ENCODE peak calls at places on chromosome 3, in four cellular contexts. One of them, this sample, is unnamed.

GRCh38 chr3:129046037-129046731 is 14.4 kb upstream of the GP9 start:
- DNase-seq in K562: no peak
- DNase-seq in GM12878: no peak
- DNase-seq in endothelial cell of umbilical vein: no peak
- DNase-seq in this sample: no peak

GRCh38 chr3:140595295-140595694 is 82.6 kb upstream of the TRIM42 start:
- DNase-seq in K562: peak; percentile 46
- DNase-seq in GM12878: no peak
- DNase-seq in endothelial cell of umbilical vein: no peak
- DNase-seq in this sample: no peak

GRCh38 chr3:80052271-80052670 is 284.5 kb upstream of the ROBO1 start:
- DNase-seq in K562: no peak
- DNase-seq in GM12878: no peak
- DNase-seq in endothelial cell of umbilical vein: no peak
- DNase-seq in this sample: no peak

GRCh38 chr3:5017953-5018531 is 38.8 kb downstream of the BHLHE40 start:
- DNase-seq in K562: peak; percentile 73
- DNase-seq in GM12878: no peak
- DNase-seq in endothelial cell of umbilical vein: no peak
- DNase-seq in this sample: no peak

GRCh38 chr3:172646439-172647015 is 64.3 kb downstream of the NCEH1 start:
- DNase-seq in K562: peak; percentile 17
- DNase-seq in GM12878: no peak
- DNase-seq in endothelial cell of umbilical vein: peak; percentile 80
- DNase-seq in this sample: peak; percentile 67

GRCh38 chr3:28114893-28115292 is 126.5 kb upstream of the CMC1 start:
- DNase-seq in K562: no peak
- DNase-seq in GM12878: no peak
- DNase-seq in endothelial cell of umbilical vein: no peak
- DNase-seq in this sample: no peak

GRCh38 chr3:23720885-23721284 is 84.9 kb upstream of the UBE2E1 start:
- DNase-seq in K562: no peak
- DNase-seq in GM12878: no peak
- DNase-seq in endothelial cell of umbilical vein: no peak
- DNase-seq in this sample: peak; percentile 80

GRCh38 chr3:121918779-121919483 is 24.7 kb downstream of the SLC15A2 start:
- DNase-seq in K562: peak; percentile 7
- DNase-seq in GM12878: no peak
- DNase-seq in endothelial cell of umbilical vein: no peak
- DNase-seq in this sample: peak; percentile 74

GRCh38 chr3:46987485-46988401 is 8.3 kb downstream of the NBEAL2 start:
- DNase-seq in K562: peak; percentile 98
- DNase-seq in GM12878: peak; percentile 63
- DNase-seq in endothelial cell of umbilical vein: peak; percentile 65
- DNase-seq in this sample: no peak

GRCh38 chr3:44318929-44319328 is 19.6 kb upstream of the TCAIM start:
- DNase-seq in K562: peak; percentile 35
- DNase-seq in GM12878: no peak
- DNase-seq in endothelial cell of umbilical vein: no peak
- DNase-seq in this sample: no peak

GRCh38 chr3:161890147-161890625 is 393.6 kb downstream of the OTOL1 start:
- DNase-seq in K562: no peak
- DNase-seq in GM12878: no peak
- DNase-seq in endothelial cell of umbilical vein: peak; percentile 18
- DNase-seq in this sample: peak; percentile 95
- TF ChIP-seq FOS in K562: no peak
- TF ChIP-seq FOS in GM12878: no peak
- TF ChIP-seq FOS in endothelial cell of umbilical vein: peak; percentile 51
- TF ChIP-seq FOS in this sample: peak; percentile 70

GRCh38 chr3:177197041-177197933 is at the start of gene TBL1XR1:
- DNase-seq in K562: peak; percentile 95
- DNase-seq in GM12878: no peak
- DNase-seq in endothelial cell of umbilical vein: peak; percentile 91
- DNase-seq in this sample: peak; percentile 94
- TF ChIP-seq FOS in K562: no peak
- TF ChIP-seq FOS in GM12878: no peak
- TF ChIP-seq FOS in endothelial cell of umbilical vein: no peak
- TF ChIP-seq FOS in this sample: no peak

DNA sequence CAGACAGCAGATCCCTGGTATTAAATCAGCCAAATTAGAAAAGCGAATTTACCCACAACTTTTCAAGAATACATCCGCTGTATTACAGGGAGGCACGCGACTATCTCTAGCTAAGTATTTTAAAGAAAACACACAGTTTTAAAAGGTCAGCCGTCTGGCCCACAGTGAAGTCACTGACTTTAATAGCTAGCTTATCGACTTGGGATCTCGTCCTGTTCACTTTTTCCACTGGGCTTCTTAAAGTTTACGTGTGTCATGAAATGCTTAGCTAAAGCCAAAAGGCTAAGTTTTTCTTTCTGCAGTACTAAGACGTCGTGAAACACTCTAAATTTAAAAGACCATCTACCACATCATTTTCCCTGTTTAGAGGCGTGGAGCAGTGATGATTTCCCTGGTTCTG is 27.2 kb downstream of the LRIG1 start:
- DNase-seq in K562: no peak
- DNase-seq in GM12878: no peak
- DNase-seq in endothelial cell of umbilical vein: peak; percentile 95
- DNase-seq in this sample: peak; percentile 86
- TF ChIP-seq FOS in K562: no peak
- TF ChIP-seq FOS in GM12878: no peak
- TF ChIP-seq FOS in endothelial cell of umbilical vein: no peak
- TF ChIP-seq FOS in this sample: peak; percentile 50

GRCh38 chr3:65945480-65945879 is 93.2 kb downstream of the MAGI1 start:
- DNase-seq in K562: no peak
- DNase-seq in GM12878: no peak
- DNase-seq in endothelial cell of umbilical vein: no peak
- DNase-seq in this sample: peak; percentile 16

GRCh38 chr3:65948833-65949573 is 89.7 kb downstream of the MAGI1 start:
- DNase-seq in K562: no peak
- DNase-seq in GM12878: no peak
- DNase-seq in endothelial cell of umbilical vein: peak; percentile 90
- DNase-seq in this sample: no peak

GRCh38 chr3:65944252-65944651 is 94.5 kb downstream of the MAGI1 start:
- DNase-seq in K562: no peak
- DNase-seq in GM12878: no peak
- DNase-seq in endothelial cell of umbilical vein: no peak
- DNase-seq in this sample: no peak

GRCh38 chr3:65945953-65946352 is 92.8 kb downstream of the MAGI1 start:
- DNase-seq in K562: no peak
- DNase-seq in GM12878: no peak
- DNase-seq in endothelial cell of umbilical vein: no peak
- DNase-seq in this sample: no peak

DNA sequence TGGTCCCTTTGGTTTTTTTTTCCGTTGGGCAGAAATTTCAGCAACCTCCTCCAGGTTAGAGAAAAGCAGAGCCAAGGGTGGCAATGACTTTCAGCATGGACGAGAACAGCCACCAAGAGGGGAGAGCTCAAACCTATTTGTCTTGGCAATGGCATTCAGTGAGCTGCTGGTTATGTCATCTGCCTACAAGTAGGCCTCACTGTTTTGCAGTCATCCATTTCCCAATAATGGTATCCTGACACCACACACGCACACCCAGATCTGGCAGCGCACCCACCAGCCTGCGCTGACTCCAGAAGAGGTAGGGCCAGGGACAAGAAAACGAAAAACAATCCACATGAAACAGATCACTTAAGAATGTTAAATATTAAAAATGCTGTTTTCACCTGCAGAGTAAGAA is 92.3 kb downstream of the MAGI1 start:
- DNase-seq in K562: no peak
- DNase-seq in GM12878: no peak
- DNase-seq in endothelial cell of umbilical vein: peak; percentile 56
- DNase-seq in this sample: peak; percentile 37
- TF ChIP-seq FOS in K562: no peak
- TF ChIP-seq FOS in GM12878: no peak
- TF ChIP-seq FOS in endothelial cell of umbilical vein: no peak
- TF ChIP-seq FOS in this sample: no peak

DNA sequence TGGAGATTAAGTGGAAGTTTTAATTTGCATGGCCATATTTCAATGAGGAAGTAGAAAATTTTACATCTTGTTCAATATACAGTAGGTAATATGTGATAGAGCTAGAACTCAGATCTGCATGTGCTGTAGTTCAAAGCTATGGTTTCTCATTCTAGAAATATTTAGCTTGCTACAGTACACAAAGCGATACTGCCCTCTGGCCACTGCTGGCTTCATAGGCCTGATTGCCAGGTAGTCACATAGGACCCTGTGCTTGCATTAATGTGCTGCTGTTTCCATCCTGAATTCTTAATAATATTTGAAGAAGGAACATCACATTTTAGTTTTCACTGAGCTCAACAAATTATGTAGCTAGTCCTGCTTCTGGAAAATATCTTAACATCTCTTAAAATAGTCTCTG is 87.0 kb downstream of the PLSCR2 start:
- DNase-seq in K562: no peak
- DNase-seq in GM12878: no peak
- DNase-seq in endothelial cell of umbilical vein: peak; percentile 34
- DNase-seq in this sample: peak; percentile 33
- TF ChIP-seq FOS in K562: no peak
- TF ChIP-seq FOS in GM12878: no peak
- TF ChIP-seq FOS in endothelial cell of umbilical vein: no peak
- TF ChIP-seq FOS in this sample: no peak

GRCh38 chr3:12342151-12342550 is 53.3 kb downstream of the PPARG start:
- DNase-seq in K562: no peak
- DNase-seq in GM12878: no peak
- DNase-seq in endothelial cell of umbilical vein: no peak
- DNase-seq in this sample: no peak

GRCh38 chr3:12343091-12343494 is 54.2 kb downstream of the PPARG start:
- DNase-seq in K562: no peak
- DNase-seq in GM12878: no peak
- DNase-seq in endothelial cell of umbilical vein: no peak
- DNase-seq in this sample: peak; percentile 19

GRCh38 chr3:12345584-12346494 is 57.0 kb downstream of the PPARG start:
- DNase-seq in K562: no peak
- DNase-seq in GM12878: no peak
- DNase-seq in endothelial cell of umbilical vein: no peak
- DNase-seq in this sample: no peak

GRCh38 chr3:12347301-12347700 is 58.4 kb downstream of the PPARG start:
- DNase-seq in K562: no peak
- DNase-seq in GM12878: no peak
- DNase-seq in endothelial cell of umbilical vein: no peak
- DNase-seq in this sample: no peak

DNA sequence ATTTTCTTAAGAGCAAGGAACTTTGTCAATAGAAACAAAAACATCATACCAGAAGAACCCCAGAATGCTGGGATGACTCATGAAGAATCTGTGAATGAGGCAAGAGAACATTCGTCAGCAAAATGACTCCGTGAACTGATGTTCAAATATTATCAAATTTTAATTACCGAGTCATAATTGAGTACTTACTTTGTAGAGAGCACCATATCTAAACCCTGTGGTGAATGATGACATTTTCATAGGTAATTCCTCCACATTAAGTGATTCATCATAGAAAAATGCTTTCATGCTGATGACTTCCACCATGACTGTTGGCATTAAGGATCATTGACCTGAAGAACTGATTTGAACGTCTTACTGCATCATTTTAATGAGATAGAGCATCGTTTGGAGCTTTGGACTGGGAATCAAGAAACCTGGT is 56.3 kb downstream of the PPARG start:
- DNase-seq in K562: no peak
- DNase-seq in GM12878: no peak
- DNase-seq in endothelial cell of umbilical vein: no peak
- DNase-seq in this sample: peak; percentile 62
- TF ChIP-seq FOS in K562: no peak
- TF ChIP-seq FOS in GM12878: no peak
- TF ChIP-seq FOS in endothelial cell of umbilical vein: peak; percentile 7
- TF ChIP-seq FOS in this sample: peak; percentile 34

DNA sequence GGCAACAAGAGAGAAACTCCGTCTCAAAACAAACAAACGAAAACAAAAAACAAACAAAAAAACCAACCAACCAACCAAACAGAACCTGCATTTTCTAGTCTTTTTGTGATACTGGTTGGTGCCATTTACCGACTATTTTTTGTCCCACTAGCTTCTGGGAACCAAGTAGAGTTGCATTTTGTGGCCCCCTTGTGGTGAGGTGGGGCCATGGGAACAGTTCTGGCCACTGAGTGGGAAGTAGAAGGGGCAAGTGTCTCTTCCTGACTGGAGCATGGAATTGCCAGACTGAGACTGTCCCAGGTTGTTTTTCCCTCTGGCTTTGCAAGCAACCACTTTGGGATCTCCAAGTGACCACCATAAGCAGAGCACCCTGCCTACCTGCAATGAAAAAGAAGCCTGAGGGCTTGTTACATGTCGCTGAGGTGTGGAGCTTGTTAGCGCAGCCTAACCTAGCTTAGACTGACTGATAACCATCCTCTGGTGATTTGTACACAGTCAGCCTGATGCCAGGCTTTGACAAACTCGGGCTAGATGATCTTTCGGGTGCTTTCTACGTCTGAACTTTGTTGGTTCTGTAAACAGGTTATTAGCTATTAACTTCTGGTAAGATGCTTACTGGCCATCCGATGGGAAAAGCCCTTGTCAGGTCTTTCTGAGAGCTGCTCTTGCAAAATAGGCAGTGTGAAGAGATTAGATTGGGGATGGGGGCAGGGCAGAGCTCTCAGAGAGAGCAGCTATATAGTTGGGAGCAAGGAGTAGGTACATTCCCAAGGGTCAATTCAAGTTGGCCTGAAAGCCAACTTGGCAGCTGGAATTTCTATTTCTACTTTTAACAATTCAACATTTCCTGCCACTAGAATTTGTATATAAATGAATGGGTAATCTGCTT is 172.2 kb downstream of the SSR3 start:
- DNase-seq in K562: peak; percentile 61
- DNase-seq in GM12878: no peak
- DNase-seq in endothelial cell of umbilical vein: peak; percentile 49
- DNase-seq in this sample: peak; percentile 41
- TF ChIP-seq FOS in K562: no peak
- TF ChIP-seq FOS in GM12878: no peak
- TF ChIP-seq FOS in endothelial cell of umbilical vein: no peak
- TF ChIP-seq FOS in this sample: no peak

DNA sequence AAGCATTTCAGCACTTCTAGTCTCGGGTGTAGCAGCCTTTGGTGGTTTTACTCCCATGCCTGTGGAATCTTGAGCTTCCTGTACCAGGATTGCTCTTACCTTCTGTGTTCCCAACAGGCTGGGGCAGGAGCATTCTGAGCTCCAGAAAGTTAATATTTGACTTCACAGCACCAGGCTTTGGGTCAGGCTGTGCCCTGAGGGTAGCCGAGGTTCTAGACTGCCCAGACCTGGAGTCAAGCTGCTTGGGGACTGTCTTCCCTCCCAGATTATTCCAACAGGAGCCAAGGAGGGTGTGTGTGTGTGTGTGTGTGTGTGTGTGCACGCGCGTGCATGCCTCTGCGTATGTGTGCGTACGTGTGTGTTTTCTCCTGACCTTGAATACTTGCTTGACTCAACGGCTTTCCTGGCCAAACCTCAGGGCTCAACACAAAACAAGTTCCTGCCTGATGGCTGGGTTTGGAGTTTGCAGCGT is 94.8 kb downstream of the FLNB start:
- DNase-seq in K562: no peak
- DNase-seq in GM12878: no peak
- DNase-seq in endothelial cell of umbilical vein: no peak
- DNase-seq in this sample: no peak
- TF ChIP-seq FOS in K562: no peak
- TF ChIP-seq FOS in GM12878: no peak
- TF ChIP-seq FOS in endothelial cell of umbilical vein: no peak
- TF ChIP-seq FOS in this sample: no peak